ENCODE peak calls at places on chromosomes 7 and 10, in ten cellular contexts. One of them, this sample, is unnamed.

GRCh38 chr7:118855290-118855689 is 630.8 kb downstream of the ANKRD7 start:
- DNase-seq in fibroblast of lung: no peak
- DNase-seq in IMR-90: no peak
- DNase-seq in thoracic aorta: no peak
- DNase-seq in activated B cell treated with CpG ODN at 0.5 μM for 24 hours: no peak
- DNase-seq in psoas muscle: no peak
- DNase-seq in AG09319: no peak
- DNase-seq in endothelial cell: no peak
- DNase-seq in brain microvascular endothelial cell: no peak
- DNase-seq in GM10248: no peak
- DNase-seq in this sample: no peak

GRCh38 chr7:30713397-30713796 is 31.1 kb upstream of the CRHR2 start:
- DNase-seq in fibroblast of lung: no peak
- DNase-seq in IMR-90: no peak
- DNase-seq in thoracic aorta: no peak
- DNase-seq in activated B cell treated with CpG ODN at 0.5 μM for 24 hours: no peak
- DNase-seq in psoas muscle: no peak
- DNase-seq in AG09319: no peak
- DNase-seq in endothelial cell: no peak
- DNase-seq in brain microvascular endothelial cell: no peak
- DNase-seq in GM10248: no peak
- DNase-seq in this sample: no peak

GRCh38 chr7:128259131-128260056 is 18.3 kb downstream of the LEP start:
- DNase-seq in fibroblast of lung: peak
- DNase-seq in IMR-90: peak
- DNase-seq in thoracic aorta: no peak
- DNase-seq in activated B cell treated with CpG ODN at 0.5 μM for 24 hours: no peak
- DNase-seq in psoas muscle: no peak
- DNase-seq in AG09319: no peak
- DNase-seq in endothelial cell: no peak
- DNase-seq in brain microvascular endothelial cell: no peak
- DNase-seq in GM10248: no peak
- DNase-seq in this sample: no peak

GRCh38 chr7:74337926-74338325 is 48.7 kb downstream of the CLIP2 start:
- DNase-seq in fibroblast of lung: no peak
- DNase-seq in IMR-90: no peak
- DNase-seq in thoracic aorta: no peak
- DNase-seq in activated B cell treated with CpG ODN at 0.5 μM for 24 hours: no peak
- DNase-seq in psoas muscle: no peak
- DNase-seq in AG09319: no peak
- DNase-seq in endothelial cell: no peak
- DNase-seq in brain microvascular endothelial cell: no peak
- DNase-seq in GM10248: no peak
- DNase-seq in this sample: no peak

GRCh38 chr7:133563196-133563707 is 310.4 kb downstream of the EXOC4 start:
- DNase-seq in fibroblast of lung: no peak
- DNase-seq in IMR-90: no peak
- DNase-seq in thoracic aorta: no peak
- DNase-seq in activated B cell treated with CpG ODN at 0.5 μM for 24 hours: no peak
- DNase-seq in psoas muscle: no peak
- DNase-seq in AG09319: no peak
- DNase-seq in endothelial cell: no peak
- DNase-seq in brain microvascular endothelial cell: no peak
- DNase-seq in GM10248: no peak
- DNase-seq in this sample: no peak

GRCh38 chr10:63236113-63236935 is 103.2 kb downstream of the NRBF2 start:
- DNase-seq in fibroblast of lung: peak
- DNase-seq in IMR-90: peak
- DNase-seq in thoracic aorta: no peak
- DNase-seq in activated B cell treated with CpG ODN at 0.5 μM for 24 hours: no peak
- DNase-seq in psoas muscle: no peak
- DNase-seq in AG09319: peak
- DNase-seq in endothelial cell: no peak
- DNase-seq in brain microvascular endothelial cell: peak
- DNase-seq in GM10248: peak
- DNase-seq in this sample: no peak

GRCh38 chr7:114922652-114923402 is 933 bp downstream of the MDFIC start:
- DNase-seq in fibroblast of lung: peak
- DNase-seq in IMR-90: peak
- DNase-seq in thoracic aorta: no peak
- DNase-seq in activated B cell treated with CpG ODN at 0.5 μM for 24 hours: peak
- DNase-seq in psoas muscle: peak
- DNase-seq in AG09319: peak
- DNase-seq in endothelial cell: peak
- DNase-seq in brain microvascular endothelial cell: peak
- DNase-seq in GM10248: peak
- DNase-seq in this sample: peak

GRCh38 chr10:132707776-132708171 is 78.2 kb downstream of the NKX6-2 start:
- DNase-seq in fibroblast of lung: no peak
- DNase-seq in IMR-90: no peak
- DNase-seq in thoracic aorta: no peak
- DNase-seq in activated B cell treated with CpG ODN at 0.5 μM for 24 hours: no peak
- DNase-seq in psoas muscle: no peak
- DNase-seq in AG09319: no peak
- DNase-seq in endothelial cell: no peak
- DNase-seq in brain microvascular endothelial cell: no peak
- DNase-seq in GM10248: no peak
- DNase-seq in this sample: no peak

GRCh38 chr10:33066558-33067236 is 108.7 kb upstream of the ITGB1 start:
- DNase-seq in fibroblast of lung: peak
- DNase-seq in IMR-90: peak
- DNase-seq in thoracic aorta: no peak
- DNase-seq in activated B cell treated with CpG ODN at 0.5 μM for 24 hours: no peak
- DNase-seq in psoas muscle: no peak
- DNase-seq in AG09319: no peak
- DNase-seq in endothelial cell: no peak
- DNase-seq in brain microvascular endothelial cell: peak
- DNase-seq in GM10248: no peak
- DNase-seq in this sample: no peak

GRCh38 chr7:158329014-158329610 is 258.5 kb downstream of the PTPRN2 start:
- DNase-seq in fibroblast of lung: no peak
- DNase-seq in IMR-90: no peak
- DNase-seq in thoracic aorta: no peak
- DNase-seq in activated B cell treated with CpG ODN at 0.5 μM for 24 hours: no peak
- DNase-seq in psoas muscle: no peak
- DNase-seq in AG09319: no peak
- DNase-seq in endothelial cell: no peak
- DNase-seq in brain microvascular endothelial cell: no peak
- DNase-seq in GM10248: no peak
- DNase-seq in this sample: no peak

GRCh38 chr10:119654540-119654939 is 3.4 kb downstream of the BAG3 start:
- DNase-seq in fibroblast of lung: no peak
- DNase-seq in IMR-90: no peak
- DNase-seq in thoracic aorta: peak
- DNase-seq in activated B cell treated with CpG ODN at 0.5 μM for 24 hours: no peak
- DNase-seq in psoas muscle: peak
- DNase-seq in AG09319: no peak
- DNase-seq in endothelial cell: no peak
- DNase-seq in brain microvascular endothelial cell: no peak
- DNase-seq in GM10248: no peak
- DNase-seq in this sample: no peak

GRCh38 chr10:114271014-114271778 is 32.1 kb downstream of the VWA2 start:
- DNase-seq in fibroblast of lung: peak
- DNase-seq in IMR-90: no peak
- DNase-seq in thoracic aorta: no peak
- DNase-seq in activated B cell treated with CpG ODN at 0.5 μM for 24 hours: no peak
- DNase-seq in psoas muscle: no peak
- DNase-seq in AG09319: no peak
- DNase-seq in endothelial cell: no peak
- DNase-seq in brain microvascular endothelial cell: no peak
- DNase-seq in GM10248: no peak
- DNase-seq in this sample: peak

GRCh38 chr7:150481207-150481920 is 30.9 kb downstream of the GIMAP8 start:
- DNase-seq in fibroblast of lung: no peak
- DNase-seq in IMR-90: no peak
- DNase-seq in thoracic aorta: no peak
- DNase-seq in activated B cell treated with CpG ODN at 0.5 μM for 24 hours: no peak
- DNase-seq in psoas muscle: no peak
- DNase-seq in AG09319: no peak
- DNase-seq in endothelial cell: no peak
- DNase-seq in brain microvascular endothelial cell: no peak
- DNase-seq in GM10248: no peak
- DNase-seq in this sample: no peak

GRCh38 chr10:70430489-70431445 is 10.7 kb downstream of the NODAL start:
- DNase-seq in fibroblast of lung: no peak
- DNase-seq in IMR-90: peak
- DNase-seq in thoracic aorta: peak
- DNase-seq in activated B cell treated with CpG ODN at 0.5 μM for 24 hours: no peak
- DNase-seq in psoas muscle: peak
- DNase-seq in AG09319: peak
- DNase-seq in endothelial cell: no peak
- DNase-seq in brain microvascular endothelial cell: peak
- DNase-seq in GM10248: no peak
- DNase-seq in this sample: no peak
- TF ChIP-seq CTCF in fibroblast of lung: peak
- TF ChIP-seq CTCF in IMR-90: peak
- TF ChIP-seq CTCF in thoracic aorta: no peak
- TF ChIP-seq CTCF in activated B cell treated with CpG ODN at 0.5 μM for 24 hours: no peak
- TF ChIP-seq CTCF in psoas muscle: peak
- TF ChIP-seq CTCF in AG09319: no peak
- TF ChIP-seq CTCF in endothelial cell: no peak
- TF ChIP-seq CTCF in brain microvascular endothelial cell: no peak
- TF ChIP-seq CTCF in GM10248: no peak
- TF ChIP-seq CTCF in this sample: no peak

GRCh38 chr7:142500364-142500763 is 242.5 kb upstream of the PRSS58 start:
- DNase-seq in fibroblast of lung: no peak
- DNase-seq in IMR-90: no peak
- DNase-seq in thoracic aorta: no peak
- DNase-seq in activated B cell treated with CpG ODN at 0.5 μM for 24 hours: no peak
- DNase-seq in psoas muscle: no peak
- DNase-seq in AG09319: no peak
- DNase-seq in endothelial cell: no peak
- DNase-seq in brain microvascular endothelial cell: no peak
- DNase-seq in GM10248: no peak
- DNase-seq in this sample: no peak

GRCh38 chr7:142503036-142503435 is 245.2 kb upstream of the PRSS58 start:
- DNase-seq in fibroblast of lung: no peak
- DNase-seq in IMR-90: no peak
- DNase-seq in thoracic aorta: no peak
- DNase-seq in activated B cell treated with CpG ODN at 0.5 μM for 24 hours: no peak
- DNase-seq in psoas muscle: no peak
- DNase-seq in AG09319: no peak
- DNase-seq in endothelial cell: no peak
- DNase-seq in brain microvascular endothelial cell: no peak
- DNase-seq in GM10248: no peak
- DNase-seq in this sample: no peak

GRCh38 chr7:142499641-142500040 is 241.8 kb upstream of the PRSS58 start:
- DNase-seq in fibroblast of lung: no peak
- DNase-seq in IMR-90: no peak
- DNase-seq in thoracic aorta: no peak
- DNase-seq in activated B cell treated with CpG ODN at 0.5 μM for 24 hours: no peak
- DNase-seq in psoas muscle: no peak
- DNase-seq in AG09319: no peak
- DNase-seq in endothelial cell: no peak
- DNase-seq in brain microvascular endothelial cell: no peak
- DNase-seq in GM10248: no peak
- DNase-seq in this sample: no peak

GRCh38 chr7:142498364-142498763 is 240.5 kb upstream of the PRSS58 start:
- DNase-seq in fibroblast of lung: peak
- DNase-seq in IMR-90: peak
- DNase-seq in thoracic aorta: no peak
- DNase-seq in activated B cell treated with CpG ODN at 0.5 μM for 24 hours: no peak
- DNase-seq in psoas muscle: no peak
- DNase-seq in AG09319: no peak
- DNase-seq in endothelial cell: no peak
- DNase-seq in brain microvascular endothelial cell: no peak
- DNase-seq in GM10248: no peak
- DNase-seq in this sample: no peak

GRCh38 chr7:142501434-142501833 is 243.6 kb upstream of the PRSS58 start:
- DNase-seq in fibroblast of lung: no peak
- DNase-seq in IMR-90: no peak
- DNase-seq in thoracic aorta: no peak
- DNase-seq in activated B cell treated with CpG ODN at 0.5 μM for 24 hours: no peak
- DNase-seq in psoas muscle: no peak
- DNase-seq in AG09319: no peak
- DNase-seq in endothelial cell: no peak
- DNase-seq in brain microvascular endothelial cell: no peak
- DNase-seq in GM10248: no peak
- DNase-seq in this sample: no peak
- TF ChIP-seq CTCF in fibroblast of lung: no peak
- TF ChIP-seq CTCF in IMR-90: no peak
- TF ChIP-seq CTCF in thoracic aorta: no peak
- TF ChIP-seq CTCF in activated B cell treated with CpG ODN at 0.5 μM for 24 hours: no peak
- TF ChIP-seq CTCF in psoas muscle: no peak
- TF ChIP-seq CTCF in AG09319: no peak
- TF ChIP-seq CTCF in endothelial cell: no peak
- TF ChIP-seq CTCF in brain microvascular endothelial cell: no peak
- TF ChIP-seq CTCF in GM10248: no peak
- TF ChIP-seq CTCF in this sample: no peak

GRCh38 chr10:78451592-78451991 is 417.9 kb downstream of the RPS24 start:
- DNase-seq in fibroblast of lung: peak
- DNase-seq in IMR-90: peak
- DNase-seq in thoracic aorta: no peak
- DNase-seq in activated B cell treated with CpG ODN at 0.5 μM for 24 hours: no peak
- DNase-seq in psoas muscle: no peak
- DNase-seq in AG09319: no peak
- DNase-seq in endothelial cell: no peak
- DNase-seq in brain microvascular endothelial cell: no peak
- DNase-seq in GM10248: no peak
- DNase-seq in this sample: no peak
- TF ChIP-seq CTCF in fibroblast of lung: no peak
- TF ChIP-seq CTCF in IMR-90: no peak
- TF ChIP-seq CTCF in thoracic aorta: no peak
- TF ChIP-seq CTCF in activated B cell treated with CpG ODN at 0.5 μM for 24 hours: no peak
- TF ChIP-seq CTCF in psoas muscle: no peak
- TF ChIP-seq CTCF in AG09319: no peak
- TF ChIP-seq CTCF in endothelial cell: no peak
- TF ChIP-seq CTCF in brain microvascular endothelial cell: no peak
- TF ChIP-seq CTCF in GM10248: no peak
- TF ChIP-seq CTCF in this sample: no peak

DNA sequence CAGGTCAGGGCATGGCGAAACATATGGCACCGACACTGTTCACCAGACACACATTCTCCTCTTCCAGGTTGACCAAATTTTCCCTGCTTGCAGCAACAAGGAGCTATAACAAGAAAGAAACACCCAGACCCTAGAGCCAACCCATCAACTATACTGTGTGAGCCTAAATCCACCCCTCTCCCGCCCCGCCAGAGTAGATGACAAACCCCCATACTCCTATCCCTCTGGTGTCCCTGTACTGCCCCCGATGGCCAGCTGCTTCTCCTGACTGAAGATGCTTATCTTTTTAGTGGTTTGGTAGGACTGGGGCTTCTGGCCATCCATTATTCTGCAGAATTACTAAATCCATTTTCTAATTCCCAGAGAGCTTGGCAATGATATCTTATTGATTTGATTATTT is 70.1 kb upstream of the EEPD1 start:
- DNase-seq in fibroblast of lung: no peak
- DNase-seq in IMR-90: no peak
- DNase-seq in thoracic aorta: no peak
- DNase-seq in activated B cell treated with CpG ODN at 0.5 μM for 24 hours: no peak
- DNase-seq in psoas muscle: no peak
- DNase-seq in AG09319: no peak
- DNase-seq in endothelial cell: no peak
- DNase-seq in brain microvascular endothelial cell: no peak
- DNase-seq in GM10248: no peak
- DNase-seq in this sample: no peak
- TF ChIP-seq CTCF in fibroblast of lung: no peak
- TF ChIP-seq CTCF in IMR-90: no peak
- TF ChIP-seq CTCF in thoracic aorta: no peak
- TF ChIP-seq CTCF in activated B cell treated with CpG ODN at 0.5 μM for 24 hours: no peak
- TF ChIP-seq CTCF in psoas muscle: no peak
- TF ChIP-seq CTCF in AG09319: no peak
- TF ChIP-seq CTCF in endothelial cell: no peak
- TF ChIP-seq CTCF in brain microvascular endothelial cell: peak
- TF ChIP-seq CTCF in GM10248: no peak
- TF ChIP-seq CTCF in this sample: no peak

This sample was measured in mesothelial cell of epicardium.